ENCODE peak calls at places on chromosome 19, in six cellular contexts. One of them, this sample, is unnamed.

GRCh38 chr19:37251308-37252229 is 33.6 kb downstream of the ZNF383 start:
- DNase-seq in neuronal stem cell: peak
- DNase-seq in IMR-90: peak
- DNase-seq in H1: no peak
- DNase-seq in trophoblast cell: peak
- DNase-seq in mesendoderm: peak
- DNase-seq in this sample: no peak

GRCh38 chr19:45922281-45922680 is 7.7 kb upstream of the NANOS2 start:
- DNase-seq in neuronal stem cell: no peak
- DNase-seq in IMR-90: no peak
- DNase-seq in H1: peak
- DNase-seq in trophoblast cell: no peak
- DNase-seq in mesendoderm: peak
- DNase-seq in this sample: peak

GRCh38 chr19:53158119-53158656 is 665 bp downstream of the ZNF347 start:
- DNase-seq in neuronal stem cell: peak
- DNase-seq in IMR-90: peak
- DNase-seq in H1: peak
- DNase-seq in trophoblast cell: peak
- DNase-seq in mesendoderm: peak
- DNase-seq in this sample: peak

GRCh38 chr19:52922841-52923781 is at the start of gene ZNF888:
- DNase-seq in neuronal stem cell: peak
- DNase-seq in IMR-90: peak
- DNase-seq in H1: peak
- DNase-seq in trophoblast cell: peak
- DNase-seq in mesendoderm: peak
- DNase-seq in this sample: peak

GRCh38 chr19:10315335-10316214 is at the start of gene FDX2:
- DNase-seq in neuronal stem cell: peak
- DNase-seq in IMR-90: peak
- DNase-seq in H1: peak
- DNase-seq in trophoblast cell: peak
- DNase-seq in mesendoderm: peak
- DNase-seq in this sample: peak

GRCh38 chr19:55621673-55622231 is 2.6 kb downstream of the ZNF784 start:
- DNase-seq in neuronal stem cell: no peak
- DNase-seq in IMR-90: no peak
- DNase-seq in H1: no peak
- DNase-seq in trophoblast cell: no peak
- DNase-seq in mesendoderm: no peak
- DNase-seq in this sample: no peak

GRCh38 chr19:12843999-12844732 is 5.9 kb downstream of the MAST1 start:
- DNase-seq in neuronal stem cell: no peak
- DNase-seq in IMR-90: no peak
- DNase-seq in H1: no peak
- DNase-seq in trophoblast cell: peak
- DNase-seq in mesendoderm: no peak
- DNase-seq in this sample: no peak

GRCh38 chr19:31761281-31761913 is 412.2 kb upstream of the TSHZ3 start:
- DNase-seq in neuronal stem cell: no peak
- DNase-seq in IMR-90: no peak
- DNase-seq in H1: peak
- DNase-seq in trophoblast cell: no peak
- DNase-seq in mesendoderm: no peak
- DNase-seq in this sample: peak

GRCh38 chr19:51131780-51132680 is 7.3 kb downstream of the SIGLEC9 start:
- DNase-seq in neuronal stem cell: no peak
- DNase-seq in IMR-90: peak
- DNase-seq in H1: no peak
- DNase-seq in trophoblast cell: no peak
- DNase-seq in mesendoderm: peak
- DNase-seq in this sample: no peak

GRCh38 chr19:13689050-13689449 is 75.3 kb upstream of the MRI1 start:
- DNase-seq in neuronal stem cell: peak
- DNase-seq in IMR-90: peak
- DNase-seq in H1: peak
- DNase-seq in trophoblast cell: no peak
- DNase-seq in mesendoderm: peak
- DNase-seq in this sample: peak

GRCh38 chr19:778910-779653 is 18.2 kb upstream of the PTBP1 start:
- DNase-seq in neuronal stem cell: no peak
- DNase-seq in IMR-90: peak
- DNase-seq in H1: no peak
- DNase-seq in trophoblast cell: peak
- DNase-seq in mesendoderm: peak
- DNase-seq in this sample: no peak

GRCh38 chr19:44746946-44747738 is 1.4 kb upstream of the BCL3 start:
- DNase-seq in neuronal stem cell: peak
- DNase-seq in IMR-90: peak
- DNase-seq in H1: peak
- DNase-seq in trophoblast cell: peak
- DNase-seq in mesendoderm: peak
- DNase-seq in this sample: peak

GRCh38 chr19:17520865-17521264 is 9.4 kb downstream of the PGLS start:
- DNase-seq in neuronal stem cell: no peak
- DNase-seq in IMR-90: no peak
- DNase-seq in H1: no peak
- DNase-seq in trophoblast cell: no peak
- DNase-seq in mesendoderm: no peak
- DNase-seq in this sample: no peak

GRCh38 chr19:13761423-13761822 is 2.9 kb upstream of the MRI1 start:
- DNase-seq in neuronal stem cell: no peak
- DNase-seq in IMR-90: no peak
- DNase-seq in H1: no peak
- DNase-seq in trophoblast cell: no peak
- DNase-seq in mesendoderm: no peak
- DNase-seq in this sample: no peak

GRCh38 chr19:19656451-19657396 is 6.8 kb downstream of the ATP13A1 start:
- DNase-seq in neuronal stem cell: no peak
- DNase-seq in IMR-90: no peak
- DNase-seq in H1: no peak
- DNase-seq in trophoblast cell: no peak
- DNase-seq in mesendoderm: no peak
- DNase-seq in this sample: no peak

GRCh38 chr19:45075215-45076028 is 856 bp downstream of the ZNF296 start:
- DNase-seq in neuronal stem cell: no peak
- DNase-seq in IMR-90: no peak
- DNase-seq in H1: peak
- DNase-seq in trophoblast cell: no peak
- DNase-seq in mesendoderm: peak
- DNase-seq in this sample: peak

GRCh38 chr19:45568732-45569131 is 15.9 kb downstream of the OPA3 start:
- DNase-seq in neuronal stem cell: no peak
- DNase-seq in IMR-90: peak
- DNase-seq in H1: no peak
- DNase-seq in trophoblast cell: no peak
- DNase-seq in mesendoderm: no peak
- DNase-seq in this sample: no peak

GRCh38 chr19:48746738-48747575 is at the start of gene IZUMO1:
- DNase-seq in neuronal stem cell: peak
- DNase-seq in IMR-90: peak
- DNase-seq in H1: peak
- DNase-seq in trophoblast cell: peak
- DNase-seq in mesendoderm: peak
- DNase-seq in this sample: peak
- H2BK5ac ChIP-seq in neuronal stem cell: no peak
- H2BK5ac ChIP-seq in IMR-90: peak
- H2BK5ac ChIP-seq in H1: peak
- H2BK5ac ChIP-seq in trophoblast cell: peak
- H2BK5ac ChIP-seq in mesendoderm: no peak
- H2BK5ac ChIP-seq in this sample: no peak

DNA sequence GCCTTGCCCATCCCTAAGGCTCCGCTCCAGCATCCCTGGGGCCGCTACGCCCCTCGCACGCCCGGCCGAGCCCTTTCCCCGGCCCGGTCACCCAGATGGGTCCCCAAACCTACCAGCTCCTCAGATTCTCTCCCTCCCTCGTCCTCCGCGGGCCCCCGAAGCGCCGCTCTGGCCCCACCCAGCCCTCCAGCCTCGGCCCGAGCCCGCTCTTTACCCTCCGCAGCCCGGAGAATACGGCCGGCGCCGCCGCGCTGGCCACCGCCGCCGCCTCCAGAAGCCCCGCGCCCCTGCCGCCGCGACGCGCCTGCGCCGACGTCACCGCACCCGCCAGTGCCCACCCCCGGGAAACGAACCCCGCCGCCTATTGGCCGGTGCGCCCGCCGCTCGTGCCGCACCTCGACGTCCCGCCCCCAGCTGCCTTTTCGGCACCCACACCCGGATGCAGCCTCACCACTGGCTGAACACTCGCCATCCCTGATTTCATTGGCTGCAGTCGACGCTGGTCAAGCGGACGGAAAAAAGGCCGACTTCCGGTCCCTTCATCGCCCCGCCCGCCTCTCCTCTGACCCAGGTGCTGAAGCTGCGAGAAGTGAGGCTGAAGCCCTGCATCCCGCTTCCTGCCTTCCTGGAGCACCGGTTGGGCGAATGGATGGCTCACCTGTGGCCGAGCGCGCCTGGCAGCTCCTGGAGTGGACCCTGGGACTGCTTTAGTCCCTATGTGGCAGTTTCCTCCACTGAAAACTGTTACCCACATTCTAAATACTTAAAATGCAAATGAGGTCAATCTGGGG is at the start of gene DAPK3:
- DNase-seq in neuronal stem cell: peak
- DNase-seq in IMR-90: peak
- DNase-seq in H1: peak
- DNase-seq in trophoblast cell: peak
- DNase-seq in mesendoderm: peak
- DNase-seq in this sample: peak
- H2BK5ac ChIP-seq in neuronal stem cell: peak
- H2BK5ac ChIP-seq in IMR-90: peak
- H2BK5ac ChIP-seq in H1: peak
- H2BK5ac ChIP-seq in trophoblast cell: peak
- H2BK5ac ChIP-seq in mesendoderm: peak
- H2BK5ac ChIP-seq in this sample: no peak

GRCh38 chr19:21843081-21843480 is 7.1 kb upstream of the ZNF43 start:
- DNase-seq in neuronal stem cell: no peak
- DNase-seq in IMR-90: no peak
- DNase-seq in H1: no peak
- DNase-seq in trophoblast cell: peak
- DNase-seq in mesendoderm: no peak
- DNase-seq in this sample: no peak

GRCh38 chr19:21841784-21842097 is 5.8 kb upstream of the ZNF43 start:
- DNase-seq in neuronal stem cell: no peak
- DNase-seq in IMR-90: no peak
- DNase-seq in H1: no peak
- DNase-seq in trophoblast cell: no peak
- DNase-seq in mesendoderm: no peak
- DNase-seq in this sample: no peak

GRCh38 chr19:21841081-21841783 is 5.2 kb upstream of the ZNF43 start:
- DNase-seq in neuronal stem cell: no peak
- DNase-seq in IMR-90: no peak
- DNase-seq in H1: no peak
- DNase-seq in trophoblast cell: peak
- DNase-seq in mesendoderm: no peak
- DNase-seq in this sample: no peak

GRCh38 chr19:21838646-21839045 is 2.7 kb upstream of the ZNF43 start:
- DNase-seq in neuronal stem cell: no peak
- DNase-seq in IMR-90: peak
- DNase-seq in H1: no peak
- DNase-seq in trophoblast cell: no peak
- DNase-seq in mesendoderm: peak
- DNase-seq in this sample: no peak

GRCh38 chr19:21839966-21840365 is 4.0 kb upstream of the ZNF43 start:
- DNase-seq in neuronal stem cell: no peak
- DNase-seq in IMR-90: no peak
- DNase-seq in H1: no peak
- DNase-seq in trophoblast cell: peak
- DNase-seq in mesendoderm: no peak
- DNase-seq in this sample: no peak
- H2BK5ac ChIP-seq in neuronal stem cell: no peak
- H2BK5ac ChIP-seq in IMR-90: no peak
- H2BK5ac ChIP-seq in H1: no peak
- H2BK5ac ChIP-seq in trophoblast cell: no peak
- H2BK5ac ChIP-seq in mesendoderm: no peak
- H2BK5ac ChIP-seq in this sample: no peak

GRCh38 chr19:42268704-42269517 is at the start of gene CIC:
- DNase-seq in neuronal stem cell: peak
- DNase-seq in IMR-90: peak
- DNase-seq in H1: peak
- DNase-seq in trophoblast cell: peak
- DNase-seq in mesendoderm: peak
- DNase-seq in this sample: peak
- H2BK5ac ChIP-seq in neuronal stem cell: peak
- H2BK5ac ChIP-seq in IMR-90: peak
- H2BK5ac ChIP-seq in H1: peak
- H2BK5ac ChIP-seq in trophoblast cell: peak
- H2BK5ac ChIP-seq in mesendoderm: peak
- H2BK5ac ChIP-seq in this sample: peak

This sample was measured in H9.